ENCODE peak calls at places on chromosome 11, in four cellular contexts. B, V, J and D are unnamed samples.

GRCh38 chr11:35045219-35045819 is 93.7 kb upstream of the CD44 start:
- DNase-seq in B (peak), V (peak), J (no peak), D (peak)

GRCh38 chr11:36449566-36450390 is 60.3 kb downstream of the TRAF6 start:
- DNase-seq in B (no peak), V (no peak), J (no peak), D (no peak)

GRCh38 chr11:11978792-11979486 is 29.5 kb downstream of the DKK3 start:
- DNase-seq in B (no peak), V (no peak), J (no peak), D (no peak)

GRCh38 chr11:111631666-111632039 is 29.4 kb downstream of the SIK2 start:
- DNase-seq in B (peak), V (no peak), J (no peak), D (no peak)

GRCh38 chr11:69008774-69009440 is 4.1 kb downstream of the MRGPRF start:
- DNase-seq in B (no peak), V (no peak), J (no peak), D (no peak)

GRCh38 chr11:88701816-88702215 is 364.0 kb downstream of the GRM5 start:
- DNase-seq in B (no peak), V (no peak), J (no peak), D (no peak)

GRCh38 chr11:96014234-96014633 is 90.3 kb upstream of the MTMR2 start:
- DNase-seq in B (peak), V (no peak), J (no peak), D (peak)

GRCh38 chr11:85886089-85887056 is 31.2 kb downstream of the CCDC83 start:
- DNase-seq in B (no peak), V (no peak), J (no peak), D (no peak)

GRCh38 chr11:120128392-120129172 is 9.3 kb downstream of the TRIM29 start:
- DNase-seq in B (no peak), V (no peak), J (no peak), D (no peak)

DNA sequence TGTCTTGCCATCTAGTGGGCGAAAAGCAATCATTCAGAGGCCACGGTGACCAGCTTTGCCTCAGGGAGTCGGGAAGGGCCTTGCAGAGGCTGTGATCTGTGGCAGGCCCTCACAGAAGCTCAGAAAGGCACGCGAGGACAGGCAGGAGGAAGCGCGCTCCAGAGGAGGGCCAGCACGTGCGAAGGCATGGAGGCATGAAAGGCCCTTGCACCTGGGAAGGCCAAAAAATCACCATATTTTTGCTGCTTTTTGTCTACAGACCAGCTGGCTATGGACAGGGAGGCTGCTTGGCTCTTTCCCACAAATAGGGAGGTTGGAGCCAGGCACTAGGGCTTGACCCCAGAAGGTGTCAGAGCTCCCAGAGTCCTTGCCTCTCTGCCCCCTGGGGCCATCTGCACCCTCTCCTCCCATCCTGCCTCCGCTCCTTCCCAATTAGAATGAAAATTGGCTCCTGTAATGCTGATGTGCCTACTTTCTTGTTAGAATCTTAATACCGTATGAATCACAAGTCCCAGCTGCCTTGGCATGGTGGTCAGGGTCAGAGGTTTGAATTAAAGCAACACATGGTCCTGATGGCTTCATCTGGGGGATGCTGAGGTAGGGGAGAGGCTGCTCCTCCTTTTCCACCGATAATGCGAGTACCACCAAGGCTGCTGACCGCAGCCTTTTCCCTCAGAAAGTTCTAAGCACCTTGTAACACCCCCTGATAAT is 69.1 kb downstream of the FEZ1 start:
- DNase-seq in B (no peak), V (no peak), J (no peak), D (no peak)
- TF ChIP-seq CTCF in B (no peak), V (no peak), J (no peak), D (no peak)

DNA sequence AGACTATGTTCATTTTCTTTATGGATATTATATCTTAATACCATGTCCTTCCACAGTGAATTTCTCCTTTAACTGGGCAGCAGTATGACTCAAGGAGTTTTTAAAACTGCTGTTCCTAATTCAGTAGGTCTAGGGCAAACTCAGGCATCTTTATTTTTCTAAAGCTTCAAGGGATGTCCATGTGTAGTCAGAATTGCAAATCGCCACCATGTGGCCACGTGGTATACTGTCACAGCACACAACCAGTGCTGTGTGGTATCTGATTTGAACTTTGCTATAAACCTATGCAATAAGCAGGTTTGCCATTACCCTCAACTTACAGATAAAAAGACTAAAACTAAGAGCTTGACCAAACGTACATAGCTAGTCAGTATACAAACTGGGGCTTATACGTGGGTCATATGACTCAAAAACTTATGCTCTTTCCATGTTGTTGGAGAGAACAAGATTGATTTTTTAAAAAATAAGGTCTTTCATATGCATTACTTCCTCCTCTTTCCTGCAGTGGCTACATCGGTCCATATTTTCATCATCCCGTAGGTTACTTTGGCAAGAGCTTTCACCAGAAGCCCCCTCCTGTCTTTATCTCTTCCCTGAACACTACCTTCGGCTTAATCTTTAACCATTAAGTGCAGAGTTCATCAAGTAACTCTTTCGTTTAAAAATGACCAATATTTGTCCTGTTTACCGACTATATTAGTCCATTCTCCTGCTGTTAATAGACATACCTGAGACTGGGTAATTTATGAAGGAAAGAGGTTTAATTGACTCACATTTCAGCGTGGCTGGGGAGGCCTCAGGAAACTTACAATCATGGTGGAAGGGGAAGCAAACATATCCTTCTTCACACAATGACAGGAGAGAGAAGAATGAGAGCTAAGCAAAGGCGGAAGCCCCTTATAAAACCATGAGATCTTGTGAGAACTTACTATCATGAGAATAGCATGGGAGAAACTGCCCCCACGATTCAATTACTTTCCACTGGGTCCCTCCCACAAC is 8.0 kb upstream of the HTATIP2 start:
- DNase-seq in B (peak), V (no peak), J (peak), D (peak)
- TF ChIP-seq CTCF in B (peak), V (no peak), J (peak), D (peak)

GRCh38 chr11:13834463-13834862 is 128.1 kb upstream of the SPON1 start:
- DNase-seq in B (peak), V (no peak), J (peak), D (no peak)
- TF ChIP-seq CTCF in B (peak), V (no peak), J (peak), D (no peak)

DNA sequence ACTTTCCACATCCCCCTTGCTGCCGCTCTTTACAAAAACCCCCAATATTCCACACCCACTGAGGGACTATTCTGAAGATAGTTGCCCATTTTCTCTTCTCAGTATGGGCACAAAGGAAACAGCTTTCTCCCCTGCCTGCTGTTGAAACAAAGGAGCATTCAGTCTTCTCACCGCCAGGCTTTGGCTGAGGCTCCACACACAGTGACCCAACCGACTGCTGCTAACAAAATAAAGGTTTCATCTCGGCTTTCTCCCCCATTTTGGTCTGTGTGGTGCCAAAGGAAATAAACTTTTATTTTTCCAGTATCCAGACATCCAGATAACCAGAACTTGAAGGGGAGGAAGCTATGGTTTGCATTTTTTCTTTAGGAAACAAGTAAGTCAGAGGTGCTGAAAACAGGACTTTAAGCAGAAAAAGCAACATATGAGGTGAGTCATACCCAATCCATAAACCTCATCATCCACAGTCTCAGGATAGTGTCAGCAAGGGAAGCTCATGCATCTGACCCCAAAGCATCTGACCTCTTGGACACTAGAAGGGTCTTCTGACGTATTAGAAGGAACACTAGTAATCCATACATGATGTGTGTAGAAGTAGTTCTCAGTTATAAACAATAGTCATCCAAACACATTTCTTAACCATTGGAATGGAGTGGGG is 6.4 kb downstream of the CLMP start:
- DNase-seq in B (no peak), V (no peak), J (no peak), D (no peak)
- TF ChIP-seq CTCF in B (no peak), V (no peak), J (no peak), D (no peak)